ENCODE peak calls at places on chromosomes 6 and 20, in seven cellular contexts. Z is thoracic aorta, W is HFF-Myc, M is Peyer's patch, L is fibroblast of mammary gland, P is pancreas, S is suprapubic skin. X is an unnamed sample.

GRCh38 chr6:2791124-2792050 is 26.2 kb downstream of the WRNIP1 start:
- DNase-seq in Z (no peak), L (peak), M (peak), S (no peak), W (peak), P (peak), X (peak)

GRCh38 chr20:52142801-52143200 is 48.8 kb downstream of the ZFP64 start:
- DNase-seq in S (no peak), W (no peak), Z (no peak), M (no peak), P (no peak), L (no peak), X (no peak)

GRCh38 chr6:111972714-111973678 is 80.9 kb upstream of the CCN6 start:
- DNase-seq in M (peak), Z (peak), L (peak), S (no peak), W (peak), P (no peak), X (peak)

GRCh38 chr6:47126647-47127339 is 84.7 kb upstream of the ADGRF1 start:
- DNase-seq in S (no peak), L (peak), M (no peak), Z (no peak), P (no peak), W (no peak), X (no peak)

GRCh38 chr6:108464506-108465084 is 96.1 kb upstream of the FOXO3 start:
- DNase-seq in S (no peak), L (no peak), Z (no peak), P (no peak), M (no peak), W (no peak), X (no peak)

GRCh38 chr6:130598021-130598989 is 228.9 kb upstream of the SMLR1 start:
- DNase-seq in Z (no peak), S (no peak), W (no peak), P (no peak), L (peak), M (no peak), X (peak)

GRCh38 chr6:136863752-136864151 is 41.4 kb downstream of the PEX7 start:
- DNase-seq in M (no peak), S (no peak), Z (no peak), P (no peak), L (no peak), W (no peak), X (no peak)

GRCh38 chr6:43901330-43902230 is 131.6 kb downstream of the VEGFA start:
- DNase-seq in Z (no peak), P (no peak), W (no peak), S (no peak), M (no peak), L (peak), X (no peak)

GRCh38 chr6:116239856-116240255 is 14.0 kb downstream of the TSPYL4 start:
- DNase-seq in W (no peak), M (no peak), Z (no peak), L (no peak), S (no peak), P (no peak), X (no peak)

GRCh38 chr6:152598858-152599537 is 38.2 kb downstream of the SYNE1 start:
- DNase-seq in S (no peak), W (no peak), P (no peak), M (no peak), L (peak), Z (no peak), X (no peak)

GRCh38 chr20:36480456-36481048 is 60.8 kb upstream of the MYL9 start:
- DNase-seq in S (no peak), Z (no peak), W (no peak), M (no peak), P (no peak), L (no peak), X (no peak)

GRCh38 chr6:158005626-158006180 is 24.0 kb downstream of the SYNJ2 start:
- DNase-seq in S (peak), P (no peak), M (no peak), L (no peak), Z (no peak), W (no peak), X (no peak)

GRCh38 chr6:156912431-156912830 is 135.3 kb downstream of the ARID1B start:
- DNase-seq in W (no peak), Z (no peak), S (no peak), L (no peak), P (no peak), M (no peak), X (no peak)

GRCh38 chr20:13262701-13263335 is 41.7 kb downstream of the ISM1 start:
- DNase-seq in P (no peak), L (no peak), W (no peak), S (no peak), M (no peak), Z (no peak), X (no peak)

GRCh38 chr6:166825553-166826145 is 130.7 kb downstream of the RNASET2 start:
- DNase-seq in L (peak), Z (no peak), M (no peak), S (no peak), W (peak), P (no peak), X (peak)

GRCh38 chr20:49724637-49725606 is 11.2 kb upstream of the B4GALT5 start:
- DNase-seq in P (peak), Z (no peak), S (no peak), M (no peak), W (no peak), L (peak), X (no peak)

GRCh38 chr6:72553531-72554202 is 68.2 kb upstream of the KCNQ5 start:
- DNase-seq in W (peak), P (no peak), S (no peak), L (peak), M (no peak), Z (no peak), X (peak)

GRCh38 chr20:5822569-5822968 is 72.4 kb downstream of the SHLD1 start:
- DNase-seq in M (no peak), S (no peak), Z (no peak), L (no peak), W (no peak), P (no peak), X (no peak)

GRCh38 chr6:155155787-155156447 is 107.9 kb upstream of the CLDN20 start:
- DNase-seq in W (no peak), L (no peak), M (no peak), S (no peak), P (no peak), Z (no peak), X (no peak)

GRCh38 chr20:45235995-45236394 is 14.8 kb downstream of the SEMG2 start:
- DNase-seq in M (no peak), P (no peak), S (no peak), L (no peak), Z (no peak), W (no peak), X (no peak)

GRCh38 chr20:227439-228105 is 514 bp downstream of the DEFB129 start:
- DNase-seq in W (no peak), M (no peak), L (no peak), P (no peak), S (no peak), Z (no peak), X (no peak)

GRCh38 chr6:117907600-117908245 is 659 bp downstream of the SLC35F1 start:
- DNase-seq in Z (no peak), S (no peak), L (no peak), W (no peak), P (peak), M (no peak), X (no peak)

GRCh38 chr20:48139262-48140041 is 354.2 kb upstream of the SULF2 start:
- DNase-seq in M (no peak), W (no peak), L (no peak), P (no peak), Z (no peak), S (no peak), X (no peak)

GRCh38 chr6:143336446-143337152 is 113.9 kb downstream of the ADAT2 start:
- DNase-seq in P (no peak), S (no peak), W (peak), Z (no peak), M (no peak), L (peak), X (peak)

GRCh38 chr6:115838763-115839401 is 221.8 kb downstream of the FRK start:
- DNase-seq in S (no peak), Z (no peak), L (peak), W (peak), P (peak), M (no peak), X (peak)

GRCh38 chr20:9126527-9126926 is 57.6 kb downstream of the PLCB4 start:
- DNase-seq in L (no peak), Z (no peak), W (no peak), P (no peak), S (no peak), M (no peak), X (no peak)

GRCh38 chr6:151698921-151699705 is 108.4 kb upstream of the ESR1 start:
- DNase-seq in L (no peak), W (no peak), S (no peak), Z (no peak), P (no peak), M (no peak), X (no peak)

GRCh38 chr20:21048841-21049273 is 57.3 kb downstream of the LINC00237 start:
- DNase-seq in Z (no peak), P (peak), W (no peak), M (peak), S (no peak), L (peak), X (no peak)

GRCh38 chr6:51265426-51265825 is 446.8 kb downstream of the TFAP2B start:
- DNase-seq in Z (no peak), S (no peak), W (no peak), P (no peak), M (no peak), L (no peak), X (no peak)

GRCh38 chr6:22221630-22222029 is 75.2 kb downstream of the PRL start:
- DNase-seq in P (no peak), Z (no peak), L (no peak), S (no peak), M (no peak), W (no peak), X (no peak)
- H3K4me3 ChIP-seq in P (no peak), Z (no peak), L (no peak), S (no peak), M (no peak), W (no peak), X (no peak)

GRCh38 chr6:113182370-113183141 is 674.6 kb upstream of the MARCKS start:
- DNase-seq in Z (no peak), P (no peak), W (peak), M (no peak), S (no peak), L (peak), X (peak)

GRCh38 chr6:113181164-113181563 is 676.0 kb upstream of the MARCKS start:
- DNase-seq in S (no peak), M (no peak), W (no peak), Z (no peak), P (no peak), L (no peak), X (no peak)

GRCh38 chr6:113185299-113185698 is 671.8 kb upstream of the MARCKS start:
- DNase-seq in L (no peak), M (no peak), P (no peak), Z (no peak), S (no peak), W (no peak), X (no peak)

GRCh38 chr6:113184736-113185135 is 672.4 kb upstream of the MARCKS start:
- DNase-seq in Z (no peak), S (no peak), L (no peak), W (peak), P (no peak), M (no peak), X (no peak)

DNA sequence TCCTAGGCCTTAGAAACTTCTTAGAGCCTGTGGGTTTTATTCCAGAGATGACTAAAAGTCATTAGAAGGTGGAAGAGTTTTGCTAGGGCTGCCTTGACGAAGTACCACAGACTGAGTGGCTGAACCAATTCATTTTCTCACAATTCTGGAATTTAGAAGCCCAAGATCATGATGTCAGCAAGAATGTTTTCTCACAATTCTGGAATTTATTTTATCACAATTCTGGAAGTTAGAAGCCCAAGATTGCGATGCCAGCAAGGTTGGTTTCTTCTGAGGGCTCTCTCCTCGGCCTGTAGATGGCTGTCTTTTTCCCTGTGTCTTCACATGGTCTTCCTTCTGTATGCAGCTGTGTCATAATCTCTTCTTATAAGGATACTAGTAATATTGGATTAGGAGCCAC is 672.9 kb upstream of the MARCKS start:
- DNase-seq in W (no peak), Z (no peak), S (no peak), L (peak), M (no peak), P (no peak), X (peak)
- TF ChIP-seq CTCF in W (no peak), Z (no peak), S (no peak), L (peak), M (no peak), P (no peak), X (peak)

DNA sequence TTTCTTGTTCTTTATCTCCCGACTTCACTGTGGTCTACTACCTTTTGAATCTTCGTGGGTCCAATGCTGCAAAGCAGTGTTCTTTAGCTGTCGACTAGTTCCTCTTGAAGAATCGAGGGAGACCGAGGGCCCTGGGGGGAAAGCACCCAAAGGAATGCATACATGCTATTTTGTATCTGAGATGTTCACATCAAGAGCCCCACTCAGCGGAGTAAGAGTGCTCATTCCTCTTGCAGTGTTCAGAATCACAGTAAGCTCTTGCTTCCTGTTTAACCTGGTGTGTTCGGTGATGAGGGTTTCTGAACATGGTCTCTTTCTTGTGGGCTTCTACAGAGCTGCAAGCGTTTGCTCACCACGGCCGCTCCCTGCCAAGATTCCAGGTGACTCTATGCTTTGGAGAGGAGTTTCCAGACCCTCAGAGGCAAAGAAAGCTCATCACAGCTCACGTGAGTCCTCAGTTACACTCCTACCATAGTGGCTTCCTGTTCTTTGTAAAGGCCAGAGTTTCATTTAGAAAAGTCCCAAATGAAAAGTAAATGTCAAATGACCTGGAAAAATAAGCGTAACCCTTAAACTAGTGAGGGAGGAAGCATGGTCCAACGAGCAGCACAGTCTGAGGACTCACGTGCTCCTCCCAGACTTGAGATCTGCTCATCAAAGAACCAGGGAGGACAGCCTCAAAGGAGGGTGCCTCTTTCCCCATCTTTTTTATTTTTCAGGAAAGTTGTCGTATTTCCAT is 13.3 kb downstream of the IRF4 start:
- DNase-seq in Z (no peak), P (no peak), L (no peak), M (peak), W (no peak), S (no peak), X (no peak)
- H3K4me3 ChIP-seq in Z (no peak), P (no peak), L (no peak), M (no peak), W (no peak), S (no peak), X (no peak)

GRCh38 chr20:25987073-25987927 is 290.6 kb upstream of the ZNF337 start:
- DNase-seq in Z (no peak), L (peak), M (no peak), W (no peak), S (no peak), P (peak), X (peak)
- TF ChIP-seq CTCF in Z (peak), L (no peak), M (no peak), W (peak), S (no peak), P (no peak), X (peak)

GRCh38 chr6:160455484-160456213 is 107.5 kb downstream of the SLC22A3 start:
- DNase-seq in L (peak), S (peak), W (no peak), Z (no peak), P (peak), M (peak), X (peak)
- H3K4me3 ChIP-seq in L (peak), S (peak), W (peak), Z (peak), P (no peak), M (peak), X (no peak)

GRCh38 chr6:37696841-37697735 is 595 bp downstream of the MDGA1 start:
- DNase-seq in S (no peak), W (no peak), Z (no peak), M (peak), P (peak), L (no peak), X (peak)

GRCh38 chr6:37700266-37700973 is 2.7 kb upstream of the MDGA1 start:
- DNase-seq in Z (no peak), P (no peak), L (no peak), M (no peak), S (no peak), W (no peak), X (no peak)

GRCh38 chr6:37696220-37696840 is 1.4 kb downstream of the MDGA1 start:
- DNase-seq in S (peak), Z (no peak), L (peak), P (peak), W (no peak), M (no peak), X (peak)

GRCh38 chr6:37699138-37699766 is 1.6 kb upstream of the MDGA1 start:
- DNase-seq in Z (no peak), M (peak), P (peak), S (no peak), L (no peak), W (no peak), X (no peak)

DNA sequence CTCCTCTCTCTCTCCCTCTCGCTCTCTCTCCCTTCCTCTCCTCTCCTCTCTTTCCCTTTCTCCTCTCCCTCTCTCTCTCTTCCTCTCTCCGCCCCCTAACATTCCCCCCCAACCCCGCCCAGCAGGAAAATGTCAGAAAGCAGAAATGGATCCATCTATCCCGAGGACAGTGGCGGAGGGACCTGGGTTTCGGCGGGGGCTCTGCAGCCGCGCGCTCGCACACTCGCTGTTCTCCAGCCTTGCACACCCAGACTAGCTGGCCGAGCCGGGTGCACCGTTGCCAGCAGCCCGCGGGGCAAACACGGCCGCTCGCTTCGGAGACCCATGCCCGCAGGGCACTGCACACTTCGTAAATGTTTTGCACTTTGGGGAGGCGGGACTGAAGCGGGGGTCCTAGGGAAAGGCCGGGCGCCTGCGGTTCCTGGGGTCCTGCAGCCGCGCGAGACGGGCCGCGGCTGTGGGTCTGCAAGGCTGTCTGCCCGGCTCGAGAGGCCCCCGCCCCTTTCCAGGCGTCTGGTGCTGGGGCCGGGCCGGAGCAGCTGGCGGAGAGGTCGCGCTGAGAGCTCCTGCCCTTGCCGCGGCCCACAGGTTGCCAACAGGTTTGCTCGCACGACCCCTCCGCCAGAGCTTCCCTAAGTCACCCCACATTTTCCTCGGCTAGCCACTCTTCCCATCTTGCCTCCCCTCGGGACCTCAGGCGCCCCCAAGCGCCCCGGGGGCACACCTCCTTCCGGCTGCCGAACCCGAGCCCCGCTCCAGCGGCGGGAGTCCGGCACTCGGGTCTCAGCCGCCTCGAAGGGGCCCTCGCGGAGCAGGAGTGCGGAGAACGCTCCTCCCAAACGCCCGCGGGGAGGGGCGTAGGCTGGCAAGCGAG is 818 bp upstream of the MDGA1 start:
- DNase-seq in L (no peak), W (no peak), S (no peak), Z (no peak), M (peak), P (peak), X (peak)
- TF ChIP-seq CTCF in L (no peak), W (no peak), S (no peak), Z (no peak), M (no peak), P (no peak), X (no peak)

GRCh38 chr6:37821449-37821848 is 1.9 kb downstream of the ZFAND3 start:
- DNase-seq in M (no peak), S (no peak), Z (no peak), P (no peak), L (no peak), W (no peak), X (no peak)
- H3K4me3 ChIP-seq in M (peak), S (no peak), Z (peak), P (no peak), L (no peak), W (peak), X (peak)